ENCODE peak calls at places on chromosomes 6 and 20, in six cellular contexts. X is vagina; T is A549; Z is naive thymus-derived CD4-positive, alpha-beta T cell; R is K562; K is ascending aorta. B is an unnamed sample.

GRCh38 chr6:100344761-100345160 is 120.0 kb downstream of the SIM1 start:
- DNase-seq in X (no peak), T (no peak), Z (no peak), R (no peak), K (no peak), B (no peak)

GRCh38 chr6:52335576-52335975 is 26.4 kb upstream of the PAQR8 start:
- DNase-seq in X (no peak), T (no peak), Z (no peak), R (no peak), K (no peak), B (no peak)

GRCh38 chr6:89348372-89348771 is 4.2 kb downstream of the UBE2J1 start:
- DNase-seq in X (no peak), T (no peak), Z (no peak), R (no peak), K (no peak), B (no peak)

GRCh38 chr6:50978631-50979030 is 160.0 kb downstream of the TFAP2B start:
- DNase-seq in X (no peak), T (no peak), Z (no peak), R (no peak), K (no peak), B (no peak)

GRCh38 chr6:123380257-123380656 is 256.5 kb downstream of the TRDN start:
- DNase-seq in X (no peak), T (no peak), Z (no peak), R (peak), K (no peak), B (no peak)

GRCh38 chr6:110688661-110689268 is 126.5 kb downstream of the CDK19 start:
- DNase-seq in X (no peak), T (no peak), Z (no peak), R (no peak), K (no peak), B (peak)

GRCh38 chr6:147709396-147710272 is 201.1 kb downstream of the SAMD5 start:
- DNase-seq in X (no peak), T (no peak), Z (no peak), R (peak), K (no peak), B (no peak)

GRCh38 chr6:138400326-138400725 is 3.7 kb upstream of the HEBP2 start:
- DNase-seq in X (no peak), T (no peak), Z (no peak), R (no peak), K (no peak), B (no peak)

GRCh38 chr20:51661609-51662178 is 106.5 kb downstream of the ATP9A start:
- DNase-seq in X (no peak), T (peak), Z (no peak), R (no peak), K (no peak), B (no peak)

DNA sequence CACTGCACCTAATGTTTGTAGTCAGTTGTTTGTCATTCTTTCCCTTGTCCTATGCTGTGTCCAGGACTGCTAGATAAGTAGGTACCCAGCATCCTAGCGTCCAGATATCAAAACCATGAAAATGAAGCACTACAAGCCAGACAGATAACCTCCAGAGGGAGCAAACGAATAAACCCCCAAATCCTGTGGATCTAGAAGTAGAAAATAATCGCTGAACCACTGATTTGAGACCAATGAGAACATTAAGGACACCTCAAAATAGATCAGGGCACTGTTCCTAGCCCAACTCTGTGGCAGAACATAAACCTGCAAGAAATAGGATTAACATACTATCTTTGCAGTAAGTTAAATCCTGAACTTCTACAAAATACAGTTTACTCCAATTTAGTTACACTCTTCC is 1.1 kb upstream of the KLHL32 start:
- DNase-seq in X (no peak), T (no peak), Z (no peak), R (no peak), K (no peak), B (no peak)
- H3K27ac ChIP-seq in X (no peak), T (no peak), Z (peak), R (peak), K (no peak), B (peak)

DNA sequence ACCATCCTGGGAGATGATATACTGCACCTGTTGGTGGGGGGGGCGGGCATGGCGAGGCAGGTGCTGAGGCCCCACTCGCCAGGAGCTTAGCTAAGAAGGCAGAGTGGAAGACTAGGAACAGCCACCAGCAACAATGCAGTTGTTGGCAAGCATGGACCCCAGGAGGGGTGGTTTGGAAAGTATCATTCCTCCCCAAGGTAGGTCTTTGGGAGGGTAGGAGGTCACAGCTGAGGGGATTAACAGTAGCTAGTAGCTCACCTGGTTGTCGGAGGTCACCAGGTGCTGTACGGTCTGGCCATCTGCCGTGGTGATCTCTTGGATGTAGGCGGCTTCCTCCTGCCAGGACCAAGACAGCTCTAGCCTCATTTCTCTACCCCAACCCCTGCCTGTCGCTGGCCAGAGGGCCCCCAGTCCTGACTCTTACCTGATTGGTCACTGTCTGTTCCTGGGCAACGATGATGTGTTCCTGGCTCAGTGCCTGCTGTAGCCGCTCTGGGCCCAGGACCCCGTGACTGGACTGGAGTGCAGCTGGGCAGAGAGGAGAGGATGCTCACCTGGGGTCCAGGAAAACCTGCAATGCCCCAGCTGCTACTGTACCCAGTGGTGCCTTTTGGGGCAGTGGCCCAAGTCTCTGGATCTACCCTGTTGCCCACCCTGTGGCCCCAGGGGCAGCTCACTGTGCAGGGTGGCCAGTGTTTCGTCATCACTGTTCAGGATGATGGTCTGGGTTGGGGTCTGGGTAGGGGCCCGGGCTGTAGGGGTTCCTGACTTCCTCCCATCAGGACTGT is 15.3 kb downstream of the PCIF1 start:
- DNase-seq in X (no peak), T (no peak), Z (no peak), R (no peak), K (no peak), B (no peak)
- H3K4me3 ChIP-seq in X (no peak), T (no peak), Z (no peak), R (no peak), K (no peak), B (no peak)

GRCh38 chr6:37559501-37559900 is 59.8 kb upstream of the CCDC167 start:
- DNase-seq in X (no peak), T (no peak), Z (peak), R (no peak), K (no peak), B (no peak)
- H3K27ac ChIP-seq in X (no peak), T (no peak), Z (no peak), R (no peak), K (no peak), B (no peak)

DNA sequence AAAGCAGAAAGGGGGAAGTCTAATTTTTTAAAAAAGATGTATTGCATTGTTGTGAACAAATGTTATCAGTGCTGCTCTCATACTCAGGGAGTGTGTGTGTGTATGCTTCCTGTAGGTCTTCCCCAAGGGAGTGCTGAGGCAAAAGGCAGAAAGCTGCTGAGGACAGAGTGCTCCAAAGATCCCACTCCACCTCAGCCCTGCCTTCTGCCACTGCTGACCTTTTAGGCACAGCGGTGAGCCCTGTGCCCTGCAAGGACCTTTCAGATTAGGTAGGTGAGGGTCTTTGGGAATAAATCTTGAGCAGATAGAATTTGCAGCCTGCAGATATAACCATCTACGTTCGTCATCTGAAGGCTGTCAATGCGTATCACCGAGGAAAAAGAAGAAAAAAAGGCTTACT is 756.4 kb upstream of the MMS22L start:
- DNase-seq in X (no peak), T (no peak), Z (no peak), R (no peak), K (no peak), B (no peak)
- H3K4me3 ChIP-seq in X (no peak), T (no peak), Z (no peak), R (no peak), K (no peak), B (no peak)